ENCODE peak calls at places on chromosomes 3 and 15, in eight cellular contexts. Y is MCF 10A; Z is NT2/D1; X is glutamatergic neuron; D is T-helper 1 cell; A is frontal cortex; B is activated CD8-positive, alpha-beta T cell treated with anti-CD3 and anti-CD28 coated beads, Interleukin-2, amount 10 ng/mL, durations not matched to agents 7 days and 5 days; W is A549. C is an unnamed sample.

GRCh38 chr15:33852094-33852493 is 116.2 kb upstream of the CHRM5 start:
- DNase-seq in A (no peak), Z (no peak), Y (no peak), B (no peak), W (no peak), D (no peak), X (no peak), C (no peak)

GRCh38 chr3:188351648-188352047 is 197.7 kb downstream of the LPP start:
- DNase-seq in A (no peak), B (no peak), D (no peak), W (no peak), X (no peak), Y (no peak), Z (no peak), C (no peak)

GRCh38 chr3:4528802-4529201 is 35.7 kb downstream of the ITPR1 start:
- DNase-seq in X (no peak), Z (no peak), W (no peak), A (no peak), B (no peak), Y (no peak), D (no peak), C (no peak)

GRCh38 chr15:90075420-90076289 is 26.6 kb downstream of the IDH2 start:
- DNase-seq in D (no peak), Z (peak), A (no peak), Y (peak), X (no peak), B (no peak), W (no peak), C (no peak)

GRCh38 chr3:74539879-74540278 is 74.6 kb downstream of the CNTN3 start:
- DNase-seq in A (no peak), B (no peak), D (no peak), Z (no peak), Y (no peak), W (no peak), X (no peak), C (no peak)

GRCh38 chr3:153096611-153097200 is 65.3 kb upstream of the RAP2B start:
- DNase-seq in W (no peak), Z (no peak), Y (no peak), A (no peak), X (no peak), D (no peak), B (no peak), C (no peak)

GRCh38 chr3:186109897-186110803 is 1.3 kb upstream of the ETV5 start:
- DNase-seq in Z (no peak), W (no peak), B (peak), A (no peak), Y (no peak), D (no peak), X (peak), C (no peak)

GRCh38 chr3:167113466-167113865 is 266.6 kb downstream of the ZBBX start:
- DNase-seq in Z (no peak), D (no peak), X (no peak), Y (no peak), W (no peak), A (no peak), B (no peak), C (peak)

GRCh38 chr3:38653685-38654537 is 4.4 kb upstream of the SCN5A start:
- DNase-seq in X (no peak), Y (no peak), W (no peak), D (no peak), A (no peak), B (no peak), Z (no peak), C (no peak)

GRCh38 chr3:147418352-147418751 is 9.2 kb downstream of the ZIC1 start:
- DNase-seq in D (no peak), Z (no peak), B (no peak), X (no peak), A (peak), Y (no peak), W (no peak), C (no peak)

GRCh38 chr15:40029979-40030893 is 8.7 kb downstream of the SRP14 start:
- DNase-seq in Z (no peak), B (no peak), A (no peak), W (peak), X (peak), Y (peak), D (no peak), C (no peak)

GRCh38 chr15:84715442-84716035 is 400 bp downstream of the SEC11A start:
- DNase-seq in B (peak), X (peak), W (peak), A (no peak), Z (no peak), D (peak), Y (peak), C (no peak)